ENCODE peak calls at places on chromosomes 7 and 10, in seven cellular contexts. Q, M, I, T, N, J and R are unnamed samples.

GRCh38 chr7:85529197-85529596 is 342.3 kb upstream of the SEMA3D start:
- DNase-seq in Q (peak), M (peak), I (no peak), T (peak), N (no peak), J (no peak), R (peak)

GRCh38 chr7:101633516-101633915 is 4.4 kb upstream of the MYL10 start:
- DNase-seq in Q (no peak), M (no peak), I (no peak), T (no peak), N (no peak), J (peak), R (no peak)

GRCh38 chr7:20385121-20385520 is 54.4 kb downstream of the ITGB8 start:
- DNase-seq in Q (peak), M (peak), I (no peak), T (peak), N (no peak), J (no peak), R (peak)

GRCh38 chr10:29649561-29650551 is 15.1 kb upstream of the SVIL start:
- DNase-seq in Q (no peak), M (no peak), I (no peak), T (peak), N (no peak), J (no peak), R (peak)

GRCh38 chr10:56057860-56058259 is 303.2 kb downstream of the ZWINT start:
- DNase-seq in Q (no peak), M (no peak), I (no peak), T (no peak), N (no peak), J (no peak), R (no peak)

GRCh38 chr7:50164552-50165220 is 71.6 kb upstream of the ZPBP start:
- DNase-seq in Q (no peak), M (no peak), I (no peak), T (no peak), N (no peak), J (no peak), R (no peak)

GRCh38 chr7:17532861-17533404 is 234.5 kb downstream of the AHR start:
- DNase-seq in Q (peak), M (peak), I (no peak), T (peak), N (no peak), J (no peak), R (peak)

GRCh38 chr10:127195571-127196226 is 692 bp downstream of the INSYN2A start:
- DNase-seq in Q (peak), M (peak), I (no peak), T (peak), N (peak), J (no peak), R (peak)

GRCh38 chr10:62076872-62077271 is 175.4 kb downstream of the ARID5B start:
- DNase-seq in Q (peak), M (peak), I (no peak), T (peak), N (no peak), J (no peak), R (peak)

GRCh38 chr7:79897166-79897565 is 237.5 kb upstream of the GNAI1 start:
- DNase-seq in Q (no peak), M (no peak), I (no peak), T (peak), N (no peak), J (no peak), R (no peak)

GRCh38 chr7:155457544-155458316 is at the start of gene EN2:
- DNase-seq in Q (no peak), M (peak), I (no peak), T (no peak), N (peak), J (no peak), R (no peak)

GRCh38 chr10:102492983-102493382 is 9.5 kb downstream of the ACTR1A start:
- DNase-seq in Q (peak), M (no peak), I (no peak), T (no peak), N (no peak), J (no peak), R (no peak)

GRCh38 chr10:28769147-28769604 is 91.9 kb downstream of the BAMBI start:
- DNase-seq in Q (no peak), M (no peak), I (no peak), T (no peak), N (no peak), J (no peak), R (no peak)

GRCh38 chr7:2923291-2923781 is 79.2 kb upstream of the GNA12 start:
- DNase-seq in Q (no peak), M (no peak), I (no peak), T (no peak), N (no peak), J (no peak), R (no peak)

GRCh38 chr7:43612128-43612527 is 29.2 kb downstream of the STK17A start:
- DNase-seq in Q (no peak), M (no peak), I (no peak), T (peak), N (no peak), J (no peak), R (peak)

GRCh38 chr7:76265299-76265698 is 37.2 kb upstream of the HSPB1 start:
- DNase-seq in Q (no peak), M (no peak), I (no peak), T (no peak), N (no peak), J (no peak), R (no peak)

GRCh38 chr10:43160067-43160918 is 22.0 kb downstream of the CSGALNACT2 start:
- DNase-seq in Q (peak), M (peak), I (no peak), T (peak), N (no peak), J (no peak), R (peak)

GRCh38 chr10:63630928-63631685 is 109.9 kb downstream of the REEP3 start:
- DNase-seq in Q (peak), M (no peak), I (no peak), T (peak), N (no peak), J (no peak), R (peak)

GRCh38 chr7:99102809-99103690 is 40.9 kb downstream of the SMURF1 start:
- DNase-seq in Q (no peak), M (peak), I (no peak), T (peak), N (no peak), J (no peak), R (peak)

GRCh38 chr10:98814459-98814858 is 367.7 kb upstream of the HPS1 start:
- DNase-seq in Q (no peak), M (no peak), I (no peak), T (no peak), N (no peak), J (no peak), R (no peak)

GRCh38 chr7:33776791-33777190 is 128.5 kb upstream of the BMPER start:
- DNase-seq in Q (no peak), M (peak), I (no peak), T (peak), N (no peak), J (no peak), R (no peak)

GRCh38 chr7:11492307-11492706 is 339.7 kb downstream of the THSD7A start:
- DNase-seq in Q (peak), M (no peak), I (no peak), T (no peak), N (no peak), J (no peak), R (peak)

GRCh38 chr10:95533590-95533989 is 27.6 kb downstream of the SORBS1 start:
- DNase-seq in Q (no peak), M (no peak), I (no peak), T (no peak), N (no peak), J (no peak), R (no peak)

GRCh38 chr7:33973235-33974015 is 68.1 kb downstream of the BMPER start:
- DNase-seq in Q (no peak), M (no peak), I (no peak), T (peak), N (no peak), J (no peak), R (no peak)

GRCh38 chr10:120750167-120750566 is 101.0 kb upstream of the WDR11 start:
- DNase-seq in Q (no peak), M (no peak), I (no peak), T (no peak), N (no peak), J (no peak), R (no peak)

GRCh38 chr10:70593513-70593890 is 9.0 kb downstream of the PRF1 start:
- DNase-seq in Q (no peak), M (no peak), I (no peak), T (no peak), N (no peak), J (no peak), R (no peak)

GRCh38 chr10:61169294-61169693 is 225.3 kb upstream of the RHOBTB1 start:
- DNase-seq in Q (no peak), M (no peak), I (no peak), T (no peak), N (no peak), J (peak), R (no peak)

GRCh38 chr10:51215956-51216834 is 141.9 kb downstream of the PRKG1 start:
- DNase-seq in Q (no peak), M (no peak), I (no peak), T (peak), N (no peak), J (no peak), R (no peak)

GRCh38 chr10:76456190-76456589 is 1024.8 kb downstream of the LRMDA start:
- DNase-seq in Q (peak), M (no peak), I (peak), T (no peak), N (no peak), J (no peak), R (peak)

GRCh38 chr10:29239569-29240472 is 49.0 kb upstream of the LYZL1 start:
- DNase-seq in Q (peak), M (peak), I (no peak), T (no peak), N (peak), J (no peak), R (peak)

GRCh38 chr10:3365630-3366029 is 193.0 kb upstream of the PITRM1 start:
- DNase-seq in Q (no peak), M (no peak), I (no peak), T (no peak), N (no peak), J (no peak), R (no peak)

GRCh38 chr7:102080371-102081243 is 206.1 kb upstream of the SH2B2 start:
- DNase-seq in Q (no peak), M (no peak), I (no peak), T (no peak), N (no peak), J (no peak), R (peak)

GRCh38 chr7:108498481-108498880 is 27.5 kb downstream of the PNPLA8 start:
- DNase-seq in Q (no peak), M (no peak), I (no peak), T (no peak), N (no peak), J (no peak), R (no peak)

GRCh38 chr10:33638401-33638800 is 303.9 kb upstream of the NRP1 start:
- DNase-seq in Q (no peak), M (no peak), I (no peak), T (no peak), N (no peak), J (no peak), R (no peak)

GRCh38 chr7:98217623-98218582 is 6.7 kb downstream of the BHLHA15 start:
- DNase-seq in Q (no peak), M (no peak), I (no peak), T (no peak), N (peak), J (no peak), R (no peak)

GRCh38 chr7:154372106-154372505 is 319.9 kb downstream of the DPP6 start:
- DNase-seq in Q (no peak), M (no peak), I (no peak), T (no peak), N (no peak), J (no peak), R (no peak)

GRCh38 chr7:140506788-140507464 is 27.6 kb upstream of the MKRN1 start:
- DNase-seq in Q (peak), M (peak), I (no peak), T (peak), N (peak), J (peak), R (peak)

GRCh38 chr10:115982526-115982925 is 290.5 kb downstream of the GFRA1 start:
- DNase-seq in Q (no peak), M (no peak), I (no peak), T (no peak), N (no peak), J (no peak), R (no peak)

GRCh38 chr10:132065491-132066105 is at the start of gene JAKMIP3:
- DNase-seq in Q (peak), M (peak), I (peak), T (peak), N (peak), J (peak), R (peak)

GRCh38 chr7:137337902-137338301 is 5.6 kb downstream of the PTN start:
- DNase-seq in Q (no peak), M (no peak), I (no peak), T (no peak), N (peak), J (no peak), R (no peak)

GRCh38 chr7:137342340-137342739 is 1.2 kb downstream of the PTN start:
- DNase-seq in Q (no peak), M (no peak), I (no peak), T (peak), N (no peak), J (no peak), R (peak)

GRCh38 chr7:137345799-137346449 is 2.4 kb upstream of the PTN start:
- DNase-seq in Q (peak), M (no peak), I (no peak), T (no peak), N (no peak), J (no peak), R (peak)

GRCh38 chr7:137343483-137343841 is at the start of gene PTN:
- DNase-seq in Q (peak), M (peak), I (peak), T (peak), N (peak), J (peak), R (peak)

GRCh38 chr7:137342751-137343482 is 616 bp downstream of the PTN start:
- DNase-seq in Q (no peak), M (no peak), I (no peak), T (peak), N (peak), J (no peak), R (no peak)
- H3K4me3 ChIP-seq in Q (peak), M (peak), I (peak), T (peak), N (peak), J (peak), R (peak)

GRCh38 chr7:132666076-132666775 is 90.0 kb upstream of the PLXNA4 start:
- DNase-seq in Q (peak), M (no peak), I (no peak), T (peak), N (no peak), J (no peak), R (peak)

GRCh38 chr7:132666786-132667185 is 90.5 kb upstream of the PLXNA4 start:
- DNase-seq in Q (no peak), M (no peak), I (no peak), T (no peak), N (no peak), J (no peak), R (no peak)
- H3K4me3 ChIP-seq in Q (no peak), M (no peak), I (no peak), T (no peak), N (no peak), J (no peak), R (no peak)

GRCh38 chr7:27187158-27187701 is 2.2 kb upstream of the HOXA11 start:
- DNase-seq in Q (no peak), M (no peak), I (no peak), T (no peak), N (no peak), J (no peak), R (no peak)
- H3K4me3 ChIP-seq in Q (no peak), M (no peak), I (no peak), T (no peak), N (no peak), J (no peak), R (no peak)

GRCh38 chr10:89283174-89283987 is 18.5 kb upstream of the IFIT2 start:
- DNase-seq in Q (peak), M (no peak), I (no peak), T (peak), N (no peak), J (no peak), R (peak)

GRCh38 chr10:89280501-89280900 is 21.3 kb upstream of the IFIT2 start:
- DNase-seq in Q (no peak), M (no peak), I (no peak), T (no peak), N (no peak), J (no peak), R (no peak)

GRCh38 chr10:89281606-89282395 is 20.0 kb upstream of the IFIT2 start:
- DNase-seq in Q (no peak), M (peak), I (no peak), T (no peak), N (no peak), J (no peak), R (no peak)

GRCh38 chr10:89279449-89279869 is 22.4 kb upstream of the IFIT2 start:
- DNase-seq in Q (peak), M (peak), I (no peak), T (no peak), N (no peak), J (peak), R (peak)

GRCh38 chr10:89283988-89284475 is 17.8 kb upstream of the IFIT2 start:
- DNase-seq in Q (peak), M (peak), I (peak), T (peak), N (no peak), J (peak), R (peak)
- H3K4me3 ChIP-seq in Q (no peak), M (no peak), I (peak), T (peak), N (no peak), J (peak), R (no peak)

DNA sequence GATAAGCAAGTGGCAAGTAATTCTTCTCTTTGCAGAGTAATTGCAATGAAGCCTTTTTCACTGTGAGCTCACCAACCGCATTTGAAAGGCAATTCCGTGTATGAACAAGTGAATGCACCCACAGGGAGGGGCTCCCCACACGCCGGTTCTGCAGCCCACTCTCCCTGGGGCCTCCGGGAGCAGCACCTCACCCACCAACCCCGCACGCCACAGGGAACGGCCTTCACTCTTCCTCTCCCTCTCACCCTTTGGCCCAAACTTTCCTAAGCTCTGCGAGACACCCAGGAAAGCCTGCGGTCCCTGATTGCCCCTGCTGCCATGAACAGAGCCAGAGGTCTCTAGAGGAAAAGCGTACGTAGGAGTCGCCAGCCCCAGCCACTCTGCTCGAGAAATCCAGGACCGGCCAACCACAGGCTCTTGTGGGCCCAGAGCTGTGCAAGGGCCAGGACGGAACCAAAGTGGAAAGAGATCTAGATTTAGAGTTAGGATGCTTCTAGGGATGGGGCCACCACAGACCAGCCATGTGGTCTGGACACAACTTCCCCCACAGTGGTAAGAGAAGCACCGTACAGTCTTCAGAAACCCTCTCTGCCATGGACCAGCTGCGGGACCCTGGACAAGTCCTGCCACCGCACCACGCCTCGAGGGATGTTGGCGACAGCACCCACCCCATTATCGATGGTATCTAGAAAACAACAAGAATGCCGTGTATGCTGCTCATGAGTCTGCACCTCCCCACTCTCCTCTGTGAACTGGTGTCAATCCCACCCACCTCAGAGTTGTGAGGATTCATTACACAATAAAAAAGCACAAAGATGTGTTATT is 3.6 kb downstream of the WDR86 start:
- DNase-seq in Q (no peak), M (no peak), I (no peak), T (no peak), N (peak), J (no peak), R (no peak)
- H3K4me3 ChIP-seq in Q (no peak), M (no peak), I (no peak), T (no peak), N (no peak), J (no peak), R (no peak)

GRCh38 chr7:121371367-121371766 is 24.7 kb downstream of the FAM3C start:
- DNase-seq in Q (no peak), M (no peak), I (no peak), T (no peak), N (no peak), J (no peak), R (no peak)

GRCh38 chr7:121369462-121369861 is 26.6 kb downstream of the FAM3C start:
- DNase-seq in Q (peak), M (no peak), I (no peak), T (peak), N (no peak), J (no peak), R (peak)

GRCh38 chr7:121376982-121377381 is 19.1 kb downstream of the FAM3C start:
- DNase-seq in Q (no peak), M (no peak), I (no peak), T (no peak), N (no peak), J (no peak), R (no peak)

GRCh38 chr7:121372376-121373024 is 23.6 kb downstream of the FAM3C start:
- DNase-seq in Q (peak), M (no peak), I (no peak), T (peak), N (no peak), J (no peak), R (peak)

DNA sequence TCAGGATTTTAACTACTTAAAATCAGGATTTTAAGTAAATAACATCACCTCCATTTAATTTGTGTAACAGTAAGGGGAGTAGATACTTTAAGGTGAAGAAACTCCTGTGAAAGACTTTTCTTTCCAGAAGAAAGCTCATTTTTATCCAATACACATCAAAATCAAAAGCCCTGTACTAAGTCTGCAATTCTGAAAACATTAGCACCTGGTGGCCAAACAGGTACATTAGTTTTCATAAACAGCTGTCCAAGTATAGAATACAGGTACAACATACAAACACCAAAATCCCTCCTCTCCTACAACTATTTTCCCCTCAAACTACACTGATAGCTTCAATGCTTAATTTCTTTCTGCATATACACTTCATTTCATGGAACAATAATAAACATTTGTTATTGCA is 22.9 kb downstream of the FAM3C start:
- DNase-seq in Q (no peak), M (no peak), I (no peak), T (no peak), N (no peak), J (no peak), R (no peak)
- H3K4me3 ChIP-seq in Q (no peak), M (no peak), I (no peak), T (no peak), N (no peak), J (no peak), R (no peak)

GRCh38 chr7:143987513-143987912 is 12.6 kb upstream of the OR6B1 start:
- DNase-seq in Q (no peak), M (no peak), I (no peak), T (no peak), N (no peak), J (no peak), R (no peak)

GRCh38 chr7:143993924-143994323 is 6.2 kb upstream of the OR6B1 start:
- DNase-seq in Q (no peak), M (no peak), I (no peak), T (no peak), N (no peak), J (no peak), R (no peak)

GRCh38 chr7:143983960-143984359 is 16.2 kb upstream of the OR6B1 start:
- DNase-seq in Q (no peak), M (no peak), I (no peak), T (no peak), N (no peak), J (no peak), R (no peak)

GRCh38 chr7:143992677-143993076 is 7.4 kb upstream of the OR6B1 start:
- DNase-seq in Q (no peak), M (no peak), I (no peak), T (no peak), N (no peak), J (no peak), R (no peak)

GRCh38 chr7:143988986-143989745 is 11.0 kb upstream of the OR6B1 start:
- DNase-seq in Q (peak), M (peak), I (no peak), T (peak), N (no peak), J (no peak), R (peak)
- H3K4me3 ChIP-seq in Q (no peak), M (no peak), I (no peak), T (no peak), N (no peak), J (no peak), R (no peak)